ENCODE peak calls at places on chromosome 22, in ten cellular contexts. One of them, this sample, is unnamed. For H3K4me1, the result is how much of the 10 kb centered on the place peaks cover.

GRCh38 chr22:21070690-21071615 is 25.2 kb downstream of the LRRC74B start:
- DNase-seq in heart right ventricle: no peak
- DNase-seq in spleen: no peak
- DNase-seq in lung: no peak
- DNase-seq in adrenal gland: no peak
- DNase-seq in right lobe of liver: no peak
- DNase-seq in psoas muscle: no peak
- DNase-seq in left ventricle myocardium inferior: no peak
- DNase-seq in pancreas: no peak
- DNase-seq in PC-9: no peak
- DNase-seq in this sample: no peak

GRCh38 chr22:19844423-19845368 is 10.0 kb downstream of the GNB1L start:
- DNase-seq in spleen: peak
- DNase-seq in heart right ventricle: peak
- DNase-seq in lung: peak
- DNase-seq in psoas muscle: peak
- DNase-seq in pancreas: peak
- DNase-seq in right lobe of liver: peak
- DNase-seq in adrenal gland: peak
- DNase-seq in PC-9: no peak
- DNase-seq in left ventricle myocardium inferior: peak
- DNase-seq in this sample: peak

GRCh38 chr22:31622980-31623379 is 39.0 kb downstream of the PISD start:
- DNase-seq in pancreas: no peak
- DNase-seq in right lobe of liver: no peak
- DNase-seq in heart right ventricle: no peak
- DNase-seq in psoas muscle: no peak
- DNase-seq in left ventricle myocardium inferior: no peak
- DNase-seq in lung: no peak
- DNase-seq in adrenal gland: no peak
- DNase-seq in spleen: no peak
- DNase-seq in PC-9: no peak
- DNase-seq in this sample: no peak

GRCh38 chr22:46010177-46010867 is 33.4 kb upstream of the WNT7B start:
- DNase-seq in spleen: peak
- DNase-seq in psoas muscle: no peak
- DNase-seq in right lobe of liver: peak
- DNase-seq in heart right ventricle: no peak
- DNase-seq in adrenal gland: no peak
- DNase-seq in PC-9: no peak
- DNase-seq in pancreas: no peak
- DNase-seq in lung: no peak
- DNase-seq in left ventricle myocardium inferior: peak
- DNase-seq in this sample: no peak

GRCh38 chr22:39530692-39531331 is 1.7 kb downstream of the RPS19BP1 start:
- DNase-seq in lung: no peak
- DNase-seq in heart right ventricle: no peak
- DNase-seq in right lobe of liver: peak
- DNase-seq in left ventricle myocardium inferior: no peak
- DNase-seq in PC-9: peak
- DNase-seq in psoas muscle: no peak
- DNase-seq in spleen: no peak
- DNase-seq in adrenal gland: peak
- DNase-seq in pancreas: peak
- DNase-seq in this sample: no peak

GRCh38 chr22:47515384-47516125 is 753.1 kb downstream of the TBC1D22A start:
- DNase-seq in adrenal gland: no peak
- DNase-seq in lung: no peak
- DNase-seq in pancreas: no peak
- DNase-seq in heart right ventricle: no peak
- DNase-seq in spleen: no peak
- DNase-seq in left ventricle myocardium inferior: no peak
- DNase-seq in right lobe of liver: no peak
- DNase-seq in PC-9: no peak
- DNase-seq in psoas muscle: no peak
- DNase-seq in this sample: no peak

GRCh38 chr22:38843201-38843715 is 570 bp downstream of the NPTXR start:
- DNase-seq in lung: no peak
- DNase-seq in PC-9: peak
- DNase-seq in psoas muscle: peak
- DNase-seq in adrenal gland: peak
- DNase-seq in pancreas: peak
- DNase-seq in heart right ventricle: no peak
- DNase-seq in spleen: peak
- DNase-seq in left ventricle myocardium inferior: peak
- DNase-seq in right lobe of liver: no peak
- DNase-seq in this sample: no peak

GRCh38 chr22:39219071-39220050 is 25.4 kb downstream of the PDGFB start:
- DNase-seq in psoas muscle: no peak
- DNase-seq in adrenal gland: no peak
- DNase-seq in right lobe of liver: no peak
- DNase-seq in heart right ventricle: no peak
- DNase-seq in pancreas: peak
- DNase-seq in PC-9: peak
- DNase-seq in spleen: peak
- DNase-seq in left ventricle myocardium inferior: no peak
- DNase-seq in lung: no peak
- DNase-seq in this sample: no peak

GRCh38 chr22:22166941-22167713 is 77.5 kb upstream of the VPREB1 start:
- DNase-seq in lung: no peak
- DNase-seq in pancreas: no peak
- DNase-seq in psoas muscle: no peak
- DNase-seq in spleen: no peak
- DNase-seq in adrenal gland: no peak
- DNase-seq in right lobe of liver: no peak
- DNase-seq in PC-9: no peak
- DNase-seq in left ventricle myocardium inferior: no peak
- DNase-seq in heart right ventricle: no peak
- DNase-seq in this sample: no peak

GRCh38 chr22:43859621-43860020 is 2.7 kb downstream of the SULT4A1 start:
- DNase-seq in pancreas: no peak
- DNase-seq in psoas muscle: peak
- DNase-seq in left ventricle myocardium inferior: no peak
- DNase-seq in heart right ventricle: no peak
- DNase-seq in right lobe of liver: no peak
- DNase-seq in PC-9: no peak
- DNase-seq in spleen: no peak
- DNase-seq in lung: no peak
- DNase-seq in adrenal gland: no peak
- DNase-seq in this sample: no peak

GRCh38 chr22:37336474-37337028 is 54.2 kb downstream of the CYTH4 start:
- DNase-seq in lung: no peak
- DNase-seq in psoas muscle: no peak
- DNase-seq in PC-9: peak
- DNase-seq in pancreas: no peak
- DNase-seq in right lobe of liver: no peak
- DNase-seq in heart right ventricle: no peak
- DNase-seq in spleen: no peak
- DNase-seq in adrenal gland: no peak
- DNase-seq in left ventricle myocardium inferior: no peak
- DNase-seq in this sample: no peak

GRCh38 chr22:37333724-37334460 is 51.6 kb downstream of the CYTH4 start:
- DNase-seq in heart right ventricle: no peak
- DNase-seq in psoas muscle: no peak
- DNase-seq in pancreas: no peak
- DNase-seq in spleen: no peak
- DNase-seq in PC-9: no peak
- DNase-seq in left ventricle myocardium inferior: no peak
- DNase-seq in adrenal gland: no peak
- DNase-seq in lung: no peak
- DNase-seq in right lobe of liver: no peak
- DNase-seq in this sample: no peak

GRCh38 chr22:37334461-37334858 is 52.2 kb downstream of the CYTH4 start:
- DNase-seq in heart right ventricle: no peak
- DNase-seq in lung: no peak
- DNase-seq in PC-9: no peak
- DNase-seq in right lobe of liver: no peak
- DNase-seq in adrenal gland: no peak
- DNase-seq in pancreas: no peak
- DNase-seq in left ventricle myocardium inferior: no peak
- DNase-seq in spleen: no peak
- DNase-seq in psoas muscle: no peak
- DNase-seq in this sample: no peak

GRCh38 chr22:37335819-37336199 is 53.5 kb downstream of the CYTH4 start:
- DNase-seq in spleen: no peak
- DNase-seq in lung: no peak
- DNase-seq in pancreas: no peak
- DNase-seq in PC-9: no peak
- DNase-seq in psoas muscle: no peak
- DNase-seq in adrenal gland: no peak
- DNase-seq in right lobe of liver: no peak
- DNase-seq in left ventricle myocardium inferior: no peak
- DNase-seq in heart right ventricle: no peak
- DNase-seq in this sample: no peak

GRCh38 chr22:37334859-37335818 is 52.8 kb downstream of the CYTH4 start:
- DNase-seq in PC-9: no peak
- DNase-seq in left ventricle myocardium inferior: no peak
- DNase-seq in pancreas: no peak
- DNase-seq in spleen: no peak
- DNase-seq in heart right ventricle: no peak
- DNase-seq in lung: no peak
- DNase-seq in psoas muscle: no peak
- DNase-seq in adrenal gland: no peak
- DNase-seq in right lobe of liver: no peak
- DNase-seq in this sample: no peak
- H3K4me3 ChIP-seq in PC-9: no peak
- H3K4me3 ChIP-seq in left ventricle myocardium inferior: no peak
- H3K4me3 ChIP-seq in pancreas: no peak
- H3K4me3 ChIP-seq in spleen: no peak
- H3K4me3 ChIP-seq in heart right ventricle: no peak
- H3K4me3 ChIP-seq in lung: no peak
- H3K4me3 ChIP-seq in psoas muscle: no peak
- H3K4me3 ChIP-seq in adrenal gland: no peak
- H3K4me3 ChIP-seq in right lobe of liver: no peak
- H3K4me3 ChIP-seq in this sample: no peak

DNA sequence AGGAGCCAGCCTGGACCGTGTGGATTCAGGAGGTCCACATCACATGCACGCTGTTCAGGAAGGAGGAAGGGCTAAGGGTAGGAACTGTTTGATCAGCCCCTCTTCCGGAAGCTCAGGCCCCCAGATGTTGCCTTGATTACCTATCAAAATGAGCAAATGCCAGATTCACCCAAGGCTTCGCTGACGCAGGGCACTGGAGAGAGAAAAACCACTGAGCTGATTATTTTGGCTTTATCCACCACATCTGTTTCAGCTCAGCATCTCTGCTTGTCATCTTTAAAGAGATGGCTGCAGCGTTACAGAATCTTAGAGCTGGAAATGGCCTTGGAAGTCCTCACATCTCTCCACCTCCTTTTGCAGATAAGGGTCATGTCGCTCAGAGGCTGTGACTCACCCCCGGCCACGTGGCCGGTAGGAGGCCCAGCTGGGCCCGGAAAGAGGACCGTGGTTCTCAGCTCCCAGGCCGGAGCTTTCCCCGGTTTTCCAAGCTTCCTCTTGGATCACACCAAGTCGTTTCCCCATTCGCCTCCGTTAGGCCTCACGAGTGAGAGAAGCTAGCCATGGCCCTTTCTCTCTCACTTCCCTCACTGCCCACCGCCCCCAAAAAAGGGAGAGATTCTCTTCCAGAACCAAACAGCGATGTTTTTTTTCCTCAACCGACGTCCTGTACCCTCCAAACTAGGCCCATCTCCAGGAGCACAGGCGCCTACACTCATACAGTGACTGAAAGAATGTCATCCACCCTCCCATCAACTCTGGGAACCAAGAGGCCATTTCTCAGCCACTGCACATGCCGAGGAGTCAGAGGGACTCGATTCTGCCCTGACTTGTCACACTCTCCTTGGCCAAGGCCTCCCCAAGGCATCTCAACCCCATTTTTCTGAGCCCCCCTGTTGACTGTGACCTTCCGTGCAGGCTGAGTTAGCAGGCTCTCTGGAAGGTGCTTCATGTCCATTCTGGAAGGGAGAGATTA is 37.6 kb downstream of the LIF start:
- DNase-seq in adrenal gland: peak
- DNase-seq in psoas muscle: peak
- DNase-seq in left ventricle myocardium inferior: peak
- DNase-seq in spleen: no peak
- DNase-seq in PC-9: peak
- DNase-seq in pancreas: peak
- DNase-seq in lung: no peak
- DNase-seq in heart right ventricle: peak
- DNase-seq in right lobe of liver: peak
- DNase-seq in this sample: no peak
- H3K4me1 ChIP-seq in adrenal gland: under half
- H3K4me1 ChIP-seq in psoas muscle: under half
- H3K4me1 ChIP-seq in left ventricle myocardium inferior: under half
- H3K4me1 ChIP-seq in spleen: half or more
- H3K4me1 ChIP-seq in PC-9: half or more
- H3K4me1 ChIP-seq in pancreas: under half
- H3K4me1 ChIP-seq in lung: under half
- H3K4me1 ChIP-seq in heart right ventricle: under half
- H3K4me1 ChIP-seq in right lobe of liver: under half
- H3K4me1 ChIP-seq in this sample: under half

DNA sequence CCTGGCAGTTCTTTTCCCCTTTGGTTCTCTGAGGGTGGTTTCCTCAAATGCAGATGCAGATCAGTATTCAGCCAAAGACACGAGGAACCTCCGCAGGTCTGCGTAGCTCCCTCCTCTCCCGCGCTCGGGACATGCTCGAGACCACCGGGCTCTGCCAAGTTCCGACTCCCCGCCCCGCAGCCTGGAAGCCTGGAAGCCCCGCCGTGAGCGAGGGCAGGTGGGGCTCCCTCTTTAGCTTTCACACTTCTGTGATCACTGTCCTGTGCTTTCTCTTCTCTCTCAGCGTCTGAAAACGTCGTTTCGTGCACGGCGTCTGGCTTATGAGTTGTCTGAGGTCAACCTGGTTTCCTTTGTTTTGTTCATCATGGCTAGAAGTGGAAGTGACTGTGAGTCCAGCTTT is 26.6 kb downstream of the ZBED4 start:
- DNase-seq in heart right ventricle: no peak
- DNase-seq in right lobe of liver: no peak
- DNase-seq in adrenal gland: no peak
- DNase-seq in pancreas: no peak
- DNase-seq in lung: no peak
- DNase-seq in spleen: peak
- DNase-seq in PC-9: no peak
- DNase-seq in left ventricle myocardium inferior: no peak
- DNase-seq in psoas muscle: no peak
- DNase-seq in this sample: no peak
- TF ChIP-seq CTCF in heart right ventricle: no peak
- TF ChIP-seq CTCF in right lobe of liver: no peak
- TF ChIP-seq CTCF in adrenal gland: no peak
- TF ChIP-seq CTCF in pancreas: no peak
- TF ChIP-seq CTCF in lung: no peak
- TF ChIP-seq CTCF in spleen: no peak
- TF ChIP-seq CTCF in PC-9: no peak
- TF ChIP-seq CTCF in left ventricle myocardium inferior: no peak
- TF ChIP-seq CTCF in psoas muscle: no peak
- TF ChIP-seq CTCF in this sample: no peak

DNA sequence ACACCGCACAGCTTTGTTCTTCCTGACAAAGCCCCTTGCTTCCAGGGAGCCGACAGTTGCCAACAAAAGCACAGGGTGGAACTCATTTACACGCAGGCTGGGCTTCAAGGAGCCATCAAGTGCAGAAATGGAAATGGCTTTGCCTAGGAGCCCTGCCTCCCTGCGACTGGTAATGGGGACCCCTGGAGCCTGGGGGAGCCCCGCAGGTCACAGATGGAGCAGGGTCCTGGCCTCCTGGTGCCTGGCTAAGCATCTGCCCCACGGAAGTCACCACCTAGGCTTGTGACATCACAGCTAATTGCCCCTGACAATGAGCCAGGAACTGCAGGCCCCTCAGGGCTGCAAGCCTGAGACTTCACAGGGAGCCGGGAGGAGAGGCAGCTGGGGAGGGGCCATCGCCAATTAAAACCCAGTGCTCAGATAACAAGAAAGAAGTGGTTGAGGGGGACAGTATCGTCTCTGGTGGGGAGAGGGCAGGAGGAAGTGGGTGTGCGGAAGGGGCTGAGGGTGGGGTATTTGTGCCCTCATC is 66.8 kb downstream of the NFAM1 start:
- DNase-seq in right lobe of liver: no peak
- DNase-seq in spleen: no peak
- DNase-seq in adrenal gland: no peak
- DNase-seq in PC-9: no peak
- DNase-seq in pancreas: no peak
- DNase-seq in heart right ventricle: no peak
- DNase-seq in lung: no peak
- DNase-seq in psoas muscle: no peak
- DNase-seq in left ventricle myocardium inferior: no peak
- DNase-seq in this sample: no peak
- H3K4me3 ChIP-seq in right lobe of liver: no peak
- H3K4me3 ChIP-seq in spleen: no peak
- H3K4me3 ChIP-seq in adrenal gland: no peak
- H3K4me3 ChIP-seq in PC-9: no peak
- H3K4me3 ChIP-seq in pancreas: no peak
- H3K4me3 ChIP-seq in heart right ventricle: no peak
- H3K4me3 ChIP-seq in lung: no peak
- H3K4me3 ChIP-seq in psoas muscle: no peak
- H3K4me3 ChIP-seq in left ventricle myocardium inferior: peak
- H3K4me3 ChIP-seq in this sample: no peak

This sample was measured in prostate gland.